ENCODE peak calls at places on chromosomes 16 and 17, in seven cellular contexts. One of them, this sample, is unnamed.

GRCh38 chr17:35080536-35080935 is 17.0 kb upstream of the RFFL start:
- DNase-seq in body of pancreas: no peak
- DNase-seq in psoas muscle: no peak
- DNase-seq in GM12864: peak
- DNase-seq in HFF-Myc: no peak
- DNase-seq in cardiac fibroblast: no peak
- DNase-seq in sigmoid colon: no peak
- DNase-seq in this sample: no peak

GRCh38 chr16:57026778-57027062 is 37.4 kb downstream of the NLRC5 start:
- DNase-seq in body of pancreas: no peak
- DNase-seq in psoas muscle: no peak
- DNase-seq in GM12864: no peak
- DNase-seq in HFF-Myc: no peak
- DNase-seq in cardiac fibroblast: no peak
- DNase-seq in sigmoid colon: no peak
- DNase-seq in this sample: no peak

GRCh38 chr16:84817206-84817605 is 2.6 kb upstream of the CRISPLD2 start:
- DNase-seq in body of pancreas: no peak
- DNase-seq in psoas muscle: peak
- DNase-seq in GM12864: no peak
- DNase-seq in HFF-Myc: no peak
- DNase-seq in cardiac fibroblast: no peak
- DNase-seq in sigmoid colon: no peak
- DNase-seq in this sample: no peak

GRCh38 chr17:38925263-38925995 is at the start of gene LASP1NB:
- DNase-seq in body of pancreas: no peak
- DNase-seq in psoas muscle: peak
- DNase-seq in GM12864: no peak
- DNase-seq in HFF-Myc: no peak
- DNase-seq in cardiac fibroblast: peak
- DNase-seq in sigmoid colon: no peak
- DNase-seq in this sample: no peak

GRCh38 chr17:18185391-18185790 is 1.8 kb downstream of the ALKBH5 start:
- DNase-seq in body of pancreas: no peak
- DNase-seq in psoas muscle: no peak
- DNase-seq in GM12864: no peak
- DNase-seq in HFF-Myc: no peak
- DNase-seq in cardiac fibroblast: peak
- DNase-seq in sigmoid colon: no peak
- DNase-seq in this sample: no peak

GRCh38 chr17:74678541-74678940 is 34.2 kb downstream of the CD300LF start:
- DNase-seq in body of pancreas: no peak
- DNase-seq in psoas muscle: no peak
- DNase-seq in GM12864: no peak
- DNase-seq in HFF-Myc: no peak
- DNase-seq in cardiac fibroblast: no peak
- DNase-seq in sigmoid colon: no peak
- DNase-seq in this sample: no peak

GRCh38 chr17:37761065-37761464 is 16.2 kb upstream of the HNF1B start:
- DNase-seq in body of pancreas: no peak
- DNase-seq in psoas muscle: no peak
- DNase-seq in GM12864: no peak
- DNase-seq in HFF-Myc: no peak
- DNase-seq in cardiac fibroblast: no peak
- DNase-seq in sigmoid colon: no peak
- DNase-seq in this sample: no peak

GRCh38 chr16:78249056-78249455 is 149.6 kb downstream of the WWOX start:
- DNase-seq in body of pancreas: peak
- DNase-seq in psoas muscle: no peak
- DNase-seq in GM12864: no peak
- DNase-seq in HFF-Myc: no peak
- DNase-seq in cardiac fibroblast: no peak
- DNase-seq in sigmoid colon: no peak
- DNase-seq in this sample: no peak

GRCh38 chr17:60167095-60167741 is 17.4 kb downstream of the CA4 start:
- DNase-seq in body of pancreas: peak
- DNase-seq in psoas muscle: no peak
- DNase-seq in GM12864: no peak
- DNase-seq in HFF-Myc: no peak
- DNase-seq in cardiac fibroblast: no peak
- DNase-seq in sigmoid colon: no peak
- DNase-seq in this sample: no peak

GRCh38 chr17:41810659-41811548 is 845 bp downstream of the P3H4 start:
- DNase-seq in body of pancreas: peak
- DNase-seq in psoas muscle: no peak
- DNase-seq in GM12864: no peak
- DNase-seq in HFF-Myc: no peak
- DNase-seq in cardiac fibroblast: no peak
- DNase-seq in sigmoid colon: peak
- DNase-seq in this sample: no peak

GRCh38 chr17:10271004-10271620 is 72.7 kb upstream of the GAS7 start:
- DNase-seq in body of pancreas: no peak
- DNase-seq in psoas muscle: no peak
- DNase-seq in GM12864: no peak
- DNase-seq in HFF-Myc: no peak
- DNase-seq in cardiac fibroblast: peak
- DNase-seq in sigmoid colon: no peak
- DNase-seq in this sample: no peak

GRCh38 chr17:21376835-21377690 is 906 bp downstream of the KCNJ12 start:
- DNase-seq in body of pancreas: no peak
- DNase-seq in psoas muscle: peak
- DNase-seq in GM12864: no peak
- DNase-seq in HFF-Myc: no peak
- DNase-seq in cardiac fibroblast: peak
- DNase-seq in sigmoid colon: no peak
- DNase-seq in this sample: no peak

GRCh38 chr17:61904094-61904710 is 23.6 kb downstream of the INTS2 start:
- DNase-seq in body of pancreas: no peak
- DNase-seq in psoas muscle: no peak
- DNase-seq in GM12864: peak
- DNase-seq in HFF-Myc: no peak
- DNase-seq in cardiac fibroblast: no peak
- DNase-seq in sigmoid colon: no peak
- DNase-seq in this sample: no peak

GRCh38 chr17:8210761-8211458 is 535 bp upstream of the AURKB start:
- DNase-seq in body of pancreas: no peak
- DNase-seq in psoas muscle: no peak
- DNase-seq in GM12864: no peak
- DNase-seq in HFF-Myc: no peak
- DNase-seq in cardiac fibroblast: no peak
- DNase-seq in sigmoid colon: no peak
- DNase-seq in this sample: no peak

GRCh38 chr17:39700148-39700987 is 504 bp downstream of the ERBB2 start:
- DNase-seq in body of pancreas: no peak
- DNase-seq in psoas muscle: no peak
- DNase-seq in GM12864: no peak
- DNase-seq in HFF-Myc: no peak
- DNase-seq in cardiac fibroblast: peak
- DNase-seq in sigmoid colon: no peak
- DNase-seq in this sample: no peak

GRCh38 chr17:37292429-37293139 is 83.2 kb upstream of the C17orf78 start:
- DNase-seq in body of pancreas: peak
- DNase-seq in psoas muscle: no peak
- DNase-seq in GM12864: no peak
- DNase-seq in HFF-Myc: no peak
- DNase-seq in cardiac fibroblast: peak
- DNase-seq in sigmoid colon: no peak
- DNase-seq in this sample: no peak

GRCh38 chr17:49210158-49211029 is at the start of the genes ABI3 and GNGT2:
- DNase-seq in body of pancreas: no peak
- DNase-seq in psoas muscle: peak
- DNase-seq in GM12864: peak
- DNase-seq in HFF-Myc: no peak
- DNase-seq in cardiac fibroblast: peak
- DNase-seq in sigmoid colon: no peak
- DNase-seq in this sample: no peak

GRCh38 chr17:9028632-9029570 is 7.6 kb downstream of the NTN1 start:
- DNase-seq in body of pancreas: no peak
- DNase-seq in psoas muscle: no peak
- DNase-seq in GM12864: no peak
- DNase-seq in HFF-Myc: no peak
- DNase-seq in cardiac fibroblast: no peak
- DNase-seq in sigmoid colon: no peak
- DNase-seq in this sample: no peak

GRCh38 chr17:17028059-17028877 is 14.0 kb upstream of the MPRIP start:
- DNase-seq in body of pancreas: peak
- DNase-seq in psoas muscle: peak
- DNase-seq in GM12864: no peak
- DNase-seq in HFF-Myc: no peak
- DNase-seq in cardiac fibroblast: peak
- DNase-seq in sigmoid colon: peak
- DNase-seq in this sample: no peak

GRCh38 chr16:67163903-67164558 is 514 bp upstream of the HSF4 start:
- DNase-seq in body of pancreas: no peak
- DNase-seq in psoas muscle: peak
- DNase-seq in GM12864: no peak
- DNase-seq in HFF-Myc: no peak
- DNase-seq in cardiac fibroblast: no peak
- DNase-seq in sigmoid colon: peak
- DNase-seq in this sample: no peak

GRCh38 chr16:57145046-57145963 is 40.5 kb downstream of the PSME3IP1 start:
- DNase-seq in body of pancreas: no peak
- DNase-seq in psoas muscle: no peak
- DNase-seq in GM12864: no peak
- DNase-seq in HFF-Myc: no peak
- DNase-seq in cardiac fibroblast: peak
- DNase-seq in sigmoid colon: peak
- DNase-seq in this sample: no peak

GRCh38 chr17:418421-418751 is 65.8 kb upstream of the RPH3AL start:
- DNase-seq in body of pancreas: no peak
- DNase-seq in psoas muscle: no peak
- DNase-seq in GM12864: no peak
- DNase-seq in HFF-Myc: no peak
- DNase-seq in cardiac fibroblast: no peak
- DNase-seq in sigmoid colon: no peak
- DNase-seq in this sample: no peak

GRCh38 chr17:18141210-18141803 is 32.8 kb downstream of the MYO15A start:
- DNase-seq in body of pancreas: peak
- DNase-seq in psoas muscle: no peak
- DNase-seq in GM12864: no peak
- DNase-seq in HFF-Myc: peak
- DNase-seq in cardiac fibroblast: peak
- DNase-seq in sigmoid colon: no peak
- DNase-seq in this sample: peak

GRCh38 chr17:19671433-19671832 is 22.9 kb downstream of the ALDH3A2 start:
- DNase-seq in body of pancreas: no peak
- DNase-seq in psoas muscle: no peak
- DNase-seq in GM12864: no peak
- DNase-seq in HFF-Myc: no peak
- DNase-seq in cardiac fibroblast: no peak
- DNase-seq in sigmoid colon: no peak
- DNase-seq in this sample: no peak

GRCh38 chr16:1920727-1921155 is 2.5 kb upstream of the HS3ST6 start:
- DNase-seq in body of pancreas: peak
- DNase-seq in psoas muscle: no peak
- DNase-seq in GM12864: no peak
- DNase-seq in HFF-Myc: no peak
- DNase-seq in cardiac fibroblast: peak
- DNase-seq in sigmoid colon: no peak
- DNase-seq in this sample: no peak

GRCh38 chr17:35540589-35541404 is 3.3 kb upstream of the SLFN12L start:
- DNase-seq in body of pancreas: no peak
- DNase-seq in psoas muscle: peak
- DNase-seq in GM12864: no peak
- DNase-seq in HFF-Myc: no peak
- DNase-seq in cardiac fibroblast: peak
- DNase-seq in sigmoid colon: peak
- DNase-seq in this sample: no peak

GRCh38 chr16:20612551-20613470 is 36.6 kb upstream of the ACSM2B start:
- DNase-seq in body of pancreas: peak
- DNase-seq in psoas muscle: peak
- DNase-seq in GM12864: no peak
- DNase-seq in HFF-Myc: no peak
- DNase-seq in cardiac fibroblast: no peak
- DNase-seq in sigmoid colon: peak
- DNase-seq in this sample: no peak

GRCh38 chr17:36945160-36945559 is 3.6 kb upstream of the AATF start:
- DNase-seq in body of pancreas: no peak
- DNase-seq in psoas muscle: no peak
- DNase-seq in GM12864: no peak
- DNase-seq in HFF-Myc: no peak
- DNase-seq in cardiac fibroblast: no peak
- DNase-seq in sigmoid colon: no peak
- DNase-seq in this sample: no peak

GRCh38 chr16:19757762-19758595 is 39.9 kb downstream of the IQCK start:
- DNase-seq in body of pancreas: no peak
- DNase-seq in psoas muscle: no peak
- DNase-seq in GM12864: no peak
- DNase-seq in HFF-Myc: no peak
- DNase-seq in cardiac fibroblast: no peak
- DNase-seq in sigmoid colon: no peak
- DNase-seq in this sample: no peak

GRCh38 chr16:51119576-51120288 is 31.3 kb downstream of the SALL1 start:
- DNase-seq in body of pancreas: no peak
- DNase-seq in psoas muscle: no peak
- DNase-seq in GM12864: no peak
- DNase-seq in HFF-Myc: no peak
- DNase-seq in cardiac fibroblast: no peak
- DNase-seq in sigmoid colon: no peak
- DNase-seq in this sample: no peak
- H3K4me3 ChIP-seq in body of pancreas: no peak
- H3K4me3 ChIP-seq in psoas muscle: no peak
- H3K4me3 ChIP-seq in GM12864: no peak
- H3K4me3 ChIP-seq in HFF-Myc: no peak
- H3K4me3 ChIP-seq in cardiac fibroblast: no peak
- H3K4me3 ChIP-seq in sigmoid colon: no peak
- H3K4me3 ChIP-seq in this sample: no peak

GRCh38 chr16:86019446-86020047 is 120.6 kb downstream of the IRF8 start:
- DNase-seq in body of pancreas: no peak
- DNase-seq in psoas muscle: no peak
- DNase-seq in GM12864: no peak
- DNase-seq in HFF-Myc: no peak
- DNase-seq in cardiac fibroblast: peak
- DNase-seq in sigmoid colon: peak
- DNase-seq in this sample: no peak
- TF ChIP-seq CTCF in body of pancreas: no peak
- TF ChIP-seq CTCF in psoas muscle: no peak
- TF ChIP-seq CTCF in GM12864: peak
- TF ChIP-seq CTCF in HFF-Myc: peak
- TF ChIP-seq CTCF in cardiac fibroblast: peak
- TF ChIP-seq CTCF in sigmoid colon: no peak
- TF ChIP-seq CTCF in this sample: peak

GRCh38 chr17:82874011-82874835 is 34.4 kb upstream of the ZNF750 start:
- DNase-seq in body of pancreas: no peak
- DNase-seq in psoas muscle: no peak
- DNase-seq in GM12864: no peak
- DNase-seq in HFF-Myc: no peak
- DNase-seq in cardiac fibroblast: no peak
- DNase-seq in sigmoid colon: peak
- DNase-seq in this sample: peak
- H3K4me3 ChIP-seq in body of pancreas: no peak
- H3K4me3 ChIP-seq in psoas muscle: no peak
- H3K4me3 ChIP-seq in GM12864: no peak
- H3K4me3 ChIP-seq in HFF-Myc: no peak
- H3K4me3 ChIP-seq in cardiac fibroblast: no peak
- H3K4me3 ChIP-seq in sigmoid colon: no peak
- H3K4me3 ChIP-seq in this sample: no peak

GRCh38 chr16:3266873-3267537 is 10.6 kb upstream of the MEFV start:
- DNase-seq in body of pancreas: no peak
- DNase-seq in psoas muscle: no peak
- DNase-seq in GM12864: no peak
- DNase-seq in HFF-Myc: peak
- DNase-seq in cardiac fibroblast: peak
- DNase-seq in sigmoid colon: no peak
- DNase-seq in this sample: no peak
- TF ChIP-seq CTCF in body of pancreas: peak
- TF ChIP-seq CTCF in psoas muscle: peak
- TF ChIP-seq CTCF in GM12864: peak
- TF ChIP-seq CTCF in HFF-Myc: peak
- TF ChIP-seq CTCF in cardiac fibroblast: peak
- TF ChIP-seq CTCF in sigmoid colon: peak
- TF ChIP-seq CTCF in this sample: peak